ENCODE peak calls at places on chromosomes 11 and 22, in seven cellular contexts. V, D, O, Z, C, R and J are unnamed samples.
A peak's percentile ranks its signal among the peaks of the same experiment; 100 is the strongest.

GRCh38 chr11:56700242-56700918 is 1.5 kb downstream of the OR9G1 start:
- DNase-seq in O (peak; percentile 87), C (no peak), D (no peak), R (peak; percentile 30), V (no peak), Z (no peak), J (no peak)

GRCh38 chr11:107123022-107123421 is 104.7 kb upstream of the GUCY1A2 start:
- DNase-seq in O (no peak), R (peak; percentile 33), D (peak; percentile 3), V (no peak), C (no peak), Z (no peak), J (no peak)

GRCh38 chr11:68282861-68283230 is 11.1 kb upstream of the C11orf24 start:
- DNase-seq in C (no peak), D (no peak), O (no peak), V (no peak), R (no peak), Z (no peak), J (no peak)

GRCh38 chr11:80616070-80616800 is 1175.4 kb upstream of the TENM4 start:
- DNase-seq in O (no peak), V (peak; percentile 17), D (no peak), C (no peak), R (no peak), Z (no peak), J (no peak)

GRCh38 chr11:120130176-120130980 is 7.5 kb downstream of the TRIM29 start:
- DNase-seq in D (no peak), Z (no peak), O (no peak), R (no peak), C (no peak), V (no peak), J (no peak)

GRCh38 chr11:101860694-101861371 is 54.0 kb upstream of the CEP126 start:
- DNase-seq in O (peak; percentile 36), C (peak; percentile 88), R (peak; percentile 90), Z (peak; percentile 58), V (peak; percentile 68), D (peak; percentile 87), J (peak; percentile 39)

GRCh38 chr22:41589260-41589600 is 410 bp downstream of the PMM1 start:
- DNase-seq in C (peak; percentile 60), R (no peak), O (peak; percentile 21), Z (no peak), V (no peak), D (peak; percentile 62), J (no peak)

GRCh38 chr11:85595285-85595884 is 31.8 kb downstream of the DLG2 start:
- DNase-seq in Z (peak; percentile 50), R (peak; percentile 74), V (peak; percentile 51), C (peak; percentile 59), O (peak; percentile 8), D (peak; percentile 73), J (peak; percentile 37)

GRCh38 chr11:123145220-123145619 is 49.8 kb downstream of the CLMP start:
- DNase-seq in O (peak; percentile 93), R (peak; percentile 94), C (no peak), D (peak; percentile 92), V (peak; percentile 99), Z (peak; percentile 22), J (peak; percentile 75)

GRCh38 chr11:66549696-66550095 is 3.0 kb downstream of the ACTN3 start:
- DNase-seq in C (no peak), V (no peak), R (no peak), D (no peak), O (no peak), Z (no peak), J (no peak)

GRCh38 chr22:40204331-40205116 is 26.8 kb downstream of the TNRC6B start:
- DNase-seq in R (no peak), Z (no peak), O (no peak), C (no peak), D (peak; percentile 90), V (no peak), J (peak; percentile 65)

GRCh38 chr22:19723990-19724827 is 870 bp downstream of the GP1BB start:
- DNase-seq in V (no peak), C (peak; percentile 82), D (no peak), O (no peak), Z (peak; percentile 70), R (peak; percentile 61), J (peak; percentile 14)
- TF ChIP-seq EZH2 in V (no peak), C (peak; percentile 70), D (no peak), O (no peak), Z (peak; percentile 22), R (no peak), J (no peak)

GRCh38 chr11:104036603-104037394 is at the start of gene DDI1:
- DNase-seq in O (no peak), Z (no peak), D (no peak), C (no peak), V (no peak), R (no peak), J (no peak)

GRCh38 chr11:104033561-104033960 is 2.9 kb upstream of the DDI1 start:
- DNase-seq in D (no peak), Z (no peak), R (no peak), C (no peak), V (no peak), O (no peak), J (no peak)

GRCh38 chr11:104028476-104028875 is 8.0 kb upstream of the DDI1 start:
- DNase-seq in R (no peak), V (no peak), D (no peak), O (no peak), C (no peak), Z (no peak), J (peak; percentile 42)

DNA sequence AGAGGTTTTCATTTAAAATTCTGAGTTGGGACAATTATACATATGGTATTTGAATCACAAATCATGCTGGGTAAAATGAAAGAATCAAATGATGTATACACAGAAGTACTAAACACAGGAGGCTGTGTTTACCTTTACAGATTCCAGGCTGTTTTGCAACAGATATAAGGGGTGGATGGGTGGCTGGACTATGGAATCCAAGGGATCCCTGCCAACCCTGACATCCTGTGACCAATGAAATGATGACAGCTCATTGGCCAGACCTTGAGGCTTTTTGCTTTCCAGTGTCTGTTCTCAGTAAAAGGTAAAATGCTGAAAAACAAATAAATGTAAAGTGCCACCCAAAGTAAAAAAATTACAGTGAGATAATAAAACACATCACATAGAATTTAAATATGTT is 3.3 kb upstream of the DDI1 start:
- DNase-seq in V (peak; percentile 78), R (peak; percentile 80), O (peak; percentile 69), D (peak; percentile 72), Z (peak; percentile 9), C (no peak), J (peak; percentile 76)
- H3K4me1 ChIP-seq in V (peaks cover 15% of the 10 kb centered on the region), R (peaks cover 7% of the 10 kb centered on the region), O (peaks cover 6% of the 10 kb centered on the region), D (peaks cover 9% of the 10 kb centered on the region), Z (no peaks in the 10 kb centered on the region), C (no peaks in the 10 kb centered on the region), J (peaks cover 5% of the 10 kb centered on the region)

GRCh38 chr11:13010737-13011342 is 1.7 kb downstream of the RASSF10 start:
- DNase-seq in V (no peak), C (peak; percentile 51), R (no peak), Z (peak; percentile 9), D (peak; percentile 14), O (peak; percentile 53), J (no peak)

GRCh38 chr11:13009476-13009920 is 382 bp downstream of the RASSF10 start:
- DNase-seq in V (no peak), Z (peak; percentile 4), C (no peak), D (peak; percentile 34), R (no peak), O (no peak), J (no peak)

GRCh38 chr11:13008625-13009475 is at the start of gene RASSF10:
- DNase-seq in V (peak; percentile 59), O (peak; percentile 91), Z (peak; percentile 20), C (peak; percentile 94), R (no peak), D (peak; percentile 35), J (peak; percentile 49)

GRCh38 chr11:13011366-13012036 is 2.4 kb downstream of the RASSF10 start:
- DNase-seq in D (no peak), Z (no peak), R (no peak), O (peak; percentile 38), C (no peak), V (no peak), J (no peak)

DNA sequence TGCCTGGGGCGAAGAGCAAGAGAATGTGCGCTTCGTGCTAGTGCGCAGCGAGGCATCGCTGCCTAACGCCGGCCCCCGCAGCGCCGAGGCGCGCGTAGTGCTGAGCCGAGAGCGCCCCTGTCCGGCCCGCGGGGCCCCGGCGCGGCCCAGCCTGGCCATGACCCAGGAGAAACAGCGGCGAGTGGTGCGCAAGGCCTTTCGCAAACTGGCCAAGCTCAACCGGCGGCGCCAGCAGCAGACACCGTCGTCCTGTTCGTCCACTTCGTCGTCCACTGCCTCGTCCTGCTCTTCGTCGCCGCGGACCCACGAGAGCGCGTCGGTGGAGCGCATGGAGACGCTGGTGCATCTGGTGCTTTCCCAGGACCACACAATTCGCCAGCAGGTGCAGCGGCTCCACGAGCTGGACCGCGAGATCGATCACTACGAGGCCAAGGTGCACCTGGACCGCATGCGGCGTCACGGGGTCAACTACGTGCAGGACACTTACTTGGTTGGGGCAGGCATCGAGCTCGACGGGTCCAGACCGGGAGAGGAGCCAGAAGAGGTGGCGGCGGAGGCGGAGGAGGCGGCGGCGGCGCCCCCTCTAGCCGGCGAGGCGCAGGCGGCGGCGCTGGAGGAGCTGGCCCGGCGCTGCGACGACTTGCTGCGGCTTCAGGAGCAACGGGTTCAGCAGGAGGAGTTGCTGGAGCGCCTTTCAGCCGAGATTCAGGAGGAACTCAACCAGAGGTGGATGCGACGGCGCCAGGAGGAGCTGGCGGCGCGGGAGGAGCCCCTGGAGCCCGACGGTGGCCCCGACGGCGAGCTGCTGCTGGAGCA is 1.0 kb downstream of the RASSF10 start:
- DNase-seq in C (peak; percentile 68), D (peak; percentile 51), V (no peak), O (peak; percentile 68), Z (peak; percentile 18), R (no peak), J (peak; percentile 39)
- TF ChIP-seq EZH2 in C (peak; percentile 61), D (peak; percentile 40), V (no peak), O (no peak), Z (peak; percentile 80), R (no peak), J (peak; percentile 72)

GRCh38 chr22:27672721-27673387 is 128.7 kb downstream of the MN1 start:
- DNase-seq in Z (no peak), O (no peak), V (no peak), R (no peak), C (no peak), D (no peak), J (no peak)
- H3K4me1 ChIP-seq in Z (peaks cover 11% of the 10 kb centered on the region), O (peaks cover 3% of the 10 kb centered on the region), V (peaks cover 33% of the 10 kb centered on the region), R (peaks cover 23% of the 10 kb centered on the region), C (peaks cover 28% of the 10 kb centered on the region), D (no peaks in the 10 kb centered on the region), J (peaks cover 21% of the 10 kb centered on the region)

GRCh38 chr11:134412508-134413333 is 679 bp upstream of the B3GAT1 start:
- DNase-seq in Z (no peak), C (peak; percentile 81), D (peak; percentile 11), V (no peak), O (no peak), R (no peak), J (no peak)
- TF ChIP-seq EZH2 in Z (peak; percentile 75), C (no peak), D (peak; percentile 65), V (no peak), O (peak; percentile 59), R (no peak), J (peak; percentile 61)

DNA sequence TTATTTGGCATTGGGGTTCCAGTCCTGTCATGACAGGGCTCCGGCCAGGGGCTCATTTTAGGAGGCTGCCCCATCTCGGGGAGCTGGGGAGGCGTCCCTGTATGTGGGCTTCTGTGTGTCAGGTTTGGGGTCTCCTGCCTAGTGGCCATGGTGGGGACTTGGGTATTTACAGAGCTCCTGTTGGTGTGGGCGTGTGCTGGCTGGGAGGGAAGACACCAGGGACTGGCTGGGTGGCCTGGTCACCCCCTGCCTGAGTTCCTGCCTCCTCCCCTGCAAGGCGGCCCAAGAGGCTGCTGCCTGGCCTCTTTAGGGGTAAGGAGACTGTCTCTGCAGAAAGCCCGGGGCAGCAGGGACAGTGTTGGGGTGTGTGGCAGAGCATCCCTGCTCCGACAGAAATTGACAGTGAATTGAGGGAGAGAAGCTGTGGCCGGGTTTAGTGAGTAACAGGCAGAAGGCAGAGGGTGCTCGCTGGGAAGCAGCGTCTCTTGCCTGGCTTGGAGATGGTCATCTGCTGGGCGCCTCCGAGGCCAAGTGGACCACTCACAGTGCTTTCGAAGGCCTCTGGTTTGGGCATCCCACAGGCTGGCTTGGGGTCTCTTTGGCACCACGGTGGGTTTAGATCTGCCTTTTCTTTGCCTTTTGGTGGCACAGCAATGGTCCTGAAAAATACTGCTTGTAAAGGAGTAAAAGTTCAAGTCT is 40.3 kb upstream of the GRAMD4 start:
- DNase-seq in D (no peak), V (no peak), O (no peak), Z (no peak), C (no peak), R (no peak), J (no peak)
- H3K4me1 ChIP-seq in D (peaks cover 7% of the 10 kb centered on the region), V (peaks cover 30% of the 10 kb centered on the region), O (peaks cover 45% of the 10 kb centered on the region), Z (peaks cover 19% of the 10 kb centered on the region), C (peaks cover 22% of the 10 kb centered on the region), R (peaks cover 23% of the 10 kb centered on the region), J (peaks cover 30% of the 10 kb centered on the region)